ENCODE peak calls at places on chromosomes 13 and 19, in nine cellular contexts. V, K, Y, N, B, C, A, S and H are unnamed samples.

GRCh38 chr13:99960663-99961440 is 10.7 kb downstream of the ZIC5 start:
- DNase-seq in N (no peak), K (no peak), C (no peak), S (no peak), V (no peak), B (no peak), Y (no peak), A (no peak), H (no peak)

GRCh38 chr13:91368676-91369425 is 21.4 kb downstream of the MIR17HG start:
- DNase-seq in Y (no peak), V (no peak), A (peak), N (no peak), K (no peak), C (peak), S (no peak), B (no peak), H (no peak)

GRCh38 chr19:32268381-32268780 is 77.0 kb upstream of the ZNF507 start:
- DNase-seq in N (no peak), A (no peak), B (no peak), Y (no peak), S (no peak), K (no peak), V (no peak), C (no peak), H (no peak)

GRCh38 chr13:74103196-74103595 is 31.0 kb downstream of the KLF12 start:
- DNase-seq in B (no peak), V (no peak), A (no peak), Y (no peak), N (no peak), S (no peak), C (no peak), K (no peak), H (no peak)

GRCh38 chr19:38721977-38722773 is 22.1 kb downstream of the CAPN12 start:
- DNase-seq in N (no peak), C (no peak), B (peak), Y (no peak), A (no peak), K (no peak), V (no peak), S (no peak), H (no peak)

GRCh38 chr13:20247403-20247802 is 15.3 kb upstream of the GJB6 start:
- DNase-seq in Y (no peak), A (no peak), N (no peak), B (no peak), S (no peak), K (no peak), V (peak), C (no peak), H (no peak)

GRCh38 chr13:21625366-21625765 is 21.4 kb upstream of the MICU2 start:
- DNase-seq in C (peak), V (no peak), N (no peak), Y (no peak), K (no peak), S (no peak), B (no peak), A (peak), H (no peak)

GRCh38 chr13:20702945-20703784 is at the start of gene IL17D:
- DNase-seq in N (no peak), C (peak), S (no peak), Y (no peak), B (peak), V (peak), K (peak), A (no peak), H (peak)

GRCh38 chr19:7122701-7123100 is 53.2 kb downstream of the ZNF557 start:
- DNase-seq in C (no peak), K (no peak), Y (no peak), N (no peak), B (no peak), V (no peak), A (no peak), S (no peak), H (no peak)

GRCh38 chr19:30637926-30638325 is 265.7 kb downstream of the ZNF536 start:
- DNase-seq in A (no peak), V (no peak), S (no peak), Y (no peak), K (no peak), C (no peak), B (no peak), N (no peak), H (no peak)

GRCh38 chr13:111265006-111265700 is 55.3 kb upstream of the TEX29 start:
- DNase-seq in B (no peak), C (no peak), A (no peak), Y (no peak), S (no peak), K (no peak), N (no peak), V (no peak), H (no peak)

GRCh38 chr13:113926301-113926761 is 47.5 kb downstream of the C13orf46 start:
- DNase-seq in C (no peak), S (no peak), V (peak), B (no peak), K (no peak), A (peak), Y (no peak), N (no peak), H (peak)

GRCh38 chr19:10842788-10843187 is 5.4 kb upstream of the C19orf38 start:
- DNase-seq in S (no peak), A (no peak), C (no peak), N (no peak), V (no peak), K (no peak), B (no peak), Y (no peak), H (no peak)

GRCh38 chr13:52842440-52842839 is 6.0 kb downstream of the PCDH8 start:
- DNase-seq in Y (no peak), V (no peak), B (no peak), A (no peak), S (no peak), N (no peak), K (no peak), C (no peak), H (no peak)

GRCh38 chr19:9791552-9792181 is 23.1 kb upstream of the ZNF846 start:
- DNase-seq in N (peak), S (peak), K (peak), A (peak), V (peak), B (peak), C (peak), Y (peak), H (peak)

GRCh38 chr19:33373701-33374405 is at the start of gene CEBPG:
- DNase-seq in B (peak), V (peak), Y (no peak), S (no peak), C (peak), N (peak), K (peak), A (peak), H (peak)

DNA sequence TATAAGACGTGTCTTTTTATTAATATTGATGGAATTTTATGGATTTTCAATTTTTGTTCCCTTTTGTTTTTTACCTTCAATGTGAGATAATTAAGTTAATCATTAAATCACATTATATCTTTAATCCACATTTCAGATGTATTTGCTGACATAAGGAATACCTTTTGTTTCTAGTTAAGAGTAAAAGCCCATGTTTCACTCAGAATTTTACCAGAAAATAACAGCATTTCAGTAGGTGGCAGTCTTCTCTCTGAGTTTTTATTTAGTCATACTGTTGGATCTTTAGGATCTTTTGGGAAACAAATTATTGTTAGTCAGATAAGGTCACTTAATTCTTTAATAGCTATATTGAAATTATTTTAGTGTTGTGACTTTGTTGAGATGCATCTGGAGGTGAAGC is 67.9 kb downstream of the NDFIP2 start:
- DNase-seq in Y (no peak), N (no peak), S (no peak), K (no peak), V (no peak), B (no peak), C (no peak), A (peak), H (no peak)
- TF ChIP-seq CTCF in Y (no peak), N (no peak), S (no peak), K (peak), V (peak), B (peak), C (peak), A (peak), H (no peak)

DNA sequence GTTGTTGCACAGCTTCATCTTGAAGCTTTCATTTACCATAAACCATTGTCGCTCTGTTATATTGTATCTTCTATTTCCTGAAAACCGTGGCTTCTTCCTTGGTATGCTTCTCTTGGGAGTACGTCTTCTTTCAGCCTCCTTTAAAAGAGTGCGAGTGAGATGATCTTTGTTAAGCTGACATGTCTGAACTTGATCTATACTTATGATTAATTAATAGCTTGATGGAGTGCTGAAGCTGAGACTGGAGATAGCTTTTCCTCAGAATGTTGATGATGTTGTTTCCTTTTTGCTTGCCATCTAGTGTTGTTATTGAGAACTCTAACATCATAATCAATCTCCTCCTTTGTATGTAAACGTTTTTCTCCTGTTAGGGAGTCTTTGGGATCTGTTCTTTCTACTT is 529.3 kb upstream of the SPRY2 start:
- DNase-seq in K (no peak), N (no peak), S (no peak), C (no peak), B (no peak), Y (no peak), V (no peak), A (no peak), H (no peak)
- TF ChIP-seq CTCF in K (no peak), N (no peak), S (no peak), C (no peak), B (no peak), Y (no peak), V (no peak), A (no peak), H (no peak)

GRCh38 chr19:49430678-49431329 is 5.6 kb downstream of the GFY start:
- DNase-seq in K (no peak), V (no peak), N (no peak), B (no peak), Y (no peak), A (no peak), C (peak), S (no peak), H (no peak)
- TF ChIP-seq CTCF in K (no peak), V (no peak), N (peak), B (peak), Y (no peak), A (peak), C (peak), S (peak), H (no peak)

GRCh38 chr13:45717324-45717723 is 15.2 kb downstream of the CBY2 start:
- DNase-seq in S (no peak), C (no peak), Y (no peak), K (no peak), V (no peak), N (no peak), A (no peak), B (no peak), H (no peak)

GRCh38 chr13:45721203-45721731 is 19.1 kb downstream of the CBY2 start:
- DNase-seq in A (no peak), N (no peak), C (no peak), B (no peak), S (no peak), K (no peak), V (no peak), Y (no peak), H (no peak)

GRCh38 chr13:45718992-45719391 is 16.9 kb downstream of the CBY2 start:
- DNase-seq in A (no peak), V (no peak), C (no peak), K (no peak), B (no peak), N (no peak), Y (no peak), S (no peak), H (no peak)

GRCh38 chr13:45715351-45715750 is 13.2 kb downstream of the CBY2 start:
- DNase-seq in B (no peak), C (no peak), Y (no peak), S (no peak), N (no peak), A (no peak), K (no peak), V (no peak), H (no peak)

GRCh38 chr13:45718063-45718462 is 15.9 kb downstream of the CBY2 start:
- DNase-seq in A (peak), C (peak), N (no peak), K (no peak), S (no peak), V (no peak), B (peak), Y (no peak), H (no peak)
- TF ChIP-seq CTCF in A (peak), C (peak), N (peak), K (peak), S (peak), V (peak), B (peak), Y (peak), H (peak)

GRCh38 chr13:23741879-23742510 is 147.2 kb downstream of the MIPEP start:
- DNase-seq in Y (no peak), C (peak), K (no peak), S (no peak), N (no peak), V (no peak), A (no peak), B (no peak), H (no peak)
- TF ChIP-seq CTCF in Y (no peak), C (peak), K (peak), S (peak), N (peak), V (no peak), A (peak), B (peak), H (peak)

GRCh38 chr13:35165205-35165604 is 223.1 kb downstream of the NBEA start:
- DNase-seq in K (no peak), A (no peak), B (no peak), S (no peak), Y (no peak), N (no peak), V (no peak), C (no peak), H (no peak)

GRCh38 chr13:35160921-35161320 is 218.9 kb downstream of the NBEA start:
- DNase-seq in V (no peak), Y (no peak), S (no peak), A (no peak), K (no peak), B (no peak), N (no peak), C (no peak), H (no peak)

GRCh38 chr13:35163674-35164073 is 221.6 kb downstream of the NBEA start:
- DNase-seq in S (no peak), K (no peak), A (no peak), V (no peak), C (no peak), N (no peak), Y (no peak), B (no peak), H (no peak)

GRCh38 chr13:35162420-35162819 is 220.3 kb downstream of the NBEA start:
- DNase-seq in B (no peak), Y (no peak), V (no peak), S (no peak), K (no peak), C (no peak), A (no peak), N (no peak), H (no peak)

DNA sequence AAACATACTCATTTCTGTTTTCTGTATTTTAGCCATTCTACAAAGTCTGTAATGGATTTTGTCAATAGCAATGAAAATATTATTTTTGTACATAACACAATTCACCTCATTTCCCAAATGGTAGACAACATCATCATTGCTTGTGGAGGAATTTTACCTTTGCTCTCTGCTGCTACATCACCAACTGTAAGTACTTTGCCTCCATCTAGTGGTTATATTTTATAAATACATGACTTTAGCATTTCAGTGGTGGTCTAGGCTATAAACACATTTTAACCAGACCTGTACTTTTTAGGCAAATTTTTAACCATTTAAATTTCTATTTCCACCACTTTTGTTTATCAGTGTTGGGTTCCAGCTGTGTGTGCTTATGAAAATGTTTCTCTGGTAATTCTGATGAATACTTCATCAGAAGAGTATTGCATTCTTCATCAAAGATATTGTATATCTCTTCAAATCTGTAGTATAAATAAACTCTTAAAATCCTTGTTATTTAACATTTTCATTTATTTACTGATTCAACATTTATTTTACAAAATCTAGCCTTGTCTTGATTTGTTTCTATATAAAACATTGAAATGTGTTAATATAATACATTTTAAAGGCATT is 222.4 kb downstream of the NBEA start:
- DNase-seq in B (peak), A (peak), Y (no peak), S (no peak), V (no peak), C (peak), N (no peak), K (no peak), H (no peak)
- TF ChIP-seq CTCF in B (peak), A (peak), Y (peak), S (peak), V (peak), C (peak), N (peak), K (peak), H (peak)

GRCh38 chr19:42229855-42230331 is 9.8 kb downstream of the ZNF526 start:
- DNase-seq in B (no peak), Y (no peak), A (peak), K (no peak), N (no peak), C (no peak), V (no peak), S (no peak), H (no peak)

GRCh38 chr19:42228640-42229039 is 8.5 kb downstream of the ZNF526 start:
- DNase-seq in K (no peak), S (no peak), Y (no peak), C (no peak), A (no peak), V (no peak), B (no peak), N (no peak), H (no peak)

GRCh38 chr19:42226886-42227285 is 6.8 kb downstream of the ZNF526 start:
- DNase-seq in V (no peak), N (no peak), B (no peak), A (peak), Y (no peak), S (no peak), K (no peak), C (no peak), H (no peak)

GRCh38 chr19:42232435-42232834 is 10.0 kb downstream of the GSK3A start:
- DNase-seq in S (no peak), C (no peak), B (no peak), V (no peak), K (no peak), N (no peak), A (no peak), Y (no peak), H (no peak)

DNA sequence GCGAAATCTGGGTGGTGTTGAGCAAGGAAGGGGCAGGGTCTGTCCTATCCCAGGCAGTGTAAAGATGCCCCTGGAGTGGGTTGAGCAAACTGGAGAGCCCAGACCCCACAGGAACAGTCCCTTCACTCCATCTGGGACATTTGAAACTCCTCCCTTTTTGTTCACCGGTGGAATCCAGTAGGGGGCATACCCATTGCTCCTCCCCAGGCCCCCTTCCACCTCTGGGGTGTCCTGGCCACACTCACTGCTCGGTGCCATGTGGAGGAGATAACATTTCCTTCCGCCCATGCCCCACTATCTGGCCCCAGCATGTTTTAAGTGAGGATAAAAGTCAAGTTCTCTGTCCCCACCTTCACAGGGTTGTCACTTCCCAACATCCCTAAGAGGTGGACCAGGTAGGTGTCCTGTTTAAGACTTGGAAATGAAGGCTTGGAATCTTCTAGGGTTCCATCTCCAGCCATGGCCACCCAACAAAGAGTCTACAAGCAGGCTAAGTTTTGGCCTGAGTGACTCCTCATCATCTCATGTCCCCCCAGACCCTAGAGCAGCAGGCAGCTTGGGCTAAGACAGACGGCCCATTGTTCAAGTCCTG is 9.2 kb downstream of the ZNF526 start:
- DNase-seq in K (no peak), C (no peak), N (no peak), A (no peak), S (no peak), V (no peak), B (no peak), Y (no peak), H (no peak)
- TF ChIP-seq CTCF in K (no peak), C (peak), N (no peak), A (no peak), S (no peak), V (no peak), B (no peak), Y (no peak), H (no peak)